ENCODE peak calls at places on chromosomes 16 and 17, in five cellular contexts. One of them, this sample, is unnamed.

GRCh38 chr17:60602871-60603270 is 2.9 kb downstream of the PPM1D start:
- DNase-seq in HL-60: no peak
- DNase-seq in thoracic aorta: no peak
- DNase-seq in esophagus squamous epithelium: no peak
- DNase-seq in lower lobe of right lung: no peak
- DNase-seq in this sample: no peak

GRCh38 chr17:27322690-27323508 is 29.0 kb downstream of the WSB1 start:
- DNase-seq in HL-60: no peak
- DNase-seq in thoracic aorta: no peak
- DNase-seq in esophagus squamous epithelium: no peak
- DNase-seq in lower lobe of right lung: no peak
- DNase-seq in this sample: no peak

GRCh38 chr17:74778960-74779359 is 2.8 kb upstream of the NAT9 start:
- DNase-seq in HL-60: peak; percentile 95
- DNase-seq in thoracic aorta: no peak
- DNase-seq in esophagus squamous epithelium: no peak
- DNase-seq in lower lobe of right lung: no peak
- DNase-seq in this sample: no peak

GRCh38 chr16:4601317-4602186 is 13.1 kb downstream of the UBALD1 start:
- DNase-seq in HL-60: no peak
- DNase-seq in thoracic aorta: no peak
- DNase-seq in esophagus squamous epithelium: no peak
- DNase-seq in lower lobe of right lung: no peak
- DNase-seq in this sample: no peak

GRCh38 chr16:35463358-35463757 is 2003.9 kb downstream of the TP53TG3F start:
- DNase-seq in HL-60: no peak
- DNase-seq in thoracic aorta: no peak
- DNase-seq in esophagus squamous epithelium: no peak
- DNase-seq in lower lobe of right lung: no peak
- DNase-seq in this sample: no peak

GRCh38 chr16:53207810-53208752 is 153.3 kb downstream of the CHD9 start:
- DNase-seq in HL-60: peak; percentile 76
- DNase-seq in thoracic aorta: no peak
- DNase-seq in esophagus squamous epithelium: no peak
- DNase-seq in lower lobe of right lung: no peak
- DNase-seq in this sample: peak; percentile 67

GRCh38 chr16:89026121-89026612 is 49.2 kb upstream of the CBFA2T3 start:
- DNase-seq in HL-60: no peak
- DNase-seq in thoracic aorta: no peak
- DNase-seq in esophagus squamous epithelium: no peak
- DNase-seq in lower lobe of right lung: no peak
- DNase-seq in this sample: no peak

GRCh38 chr17:56320443-56320842 is 167.2 kb downstream of the ANKFN1 start:
- DNase-seq in HL-60: no peak
- DNase-seq in thoracic aorta: no peak
- DNase-seq in esophagus squamous epithelium: no peak
- DNase-seq in lower lobe of right lung: no peak
- DNase-seq in this sample: no peak

GRCh38 chr16:51383909-51384308 is 232.8 kb upstream of the SALL1 start:
- DNase-seq in HL-60: no peak
- DNase-seq in thoracic aorta: no peak
- DNase-seq in esophagus squamous epithelium: no peak
- DNase-seq in lower lobe of right lung: no peak
- DNase-seq in this sample: no peak

GRCh38 chr17:28577466-28577824 is 750 bp upstream of the ALDOC start:
- DNase-seq in HL-60: no peak
- DNase-seq in thoracic aorta: no peak
- DNase-seq in esophagus squamous epithelium: no peak
- DNase-seq in lower lobe of right lung: no peak
- DNase-seq in this sample: no peak

GRCh38 chr16:68235882-68236803 is at the start of gene ESRP2:
- DNase-seq in HL-60: no peak
- DNase-seq in thoracic aorta: no peak
- DNase-seq in esophagus squamous epithelium: no peak
- DNase-seq in lower lobe of right lung: peak; percentile 92
- DNase-seq in this sample: peak; percentile 72

GRCh38 chr17:66185842-66186241 is 6.1 kb downstream of the CEP112 start:
- DNase-seq in HL-60: no peak
- DNase-seq in thoracic aorta: no peak
- DNase-seq in esophagus squamous epithelium: no peak
- DNase-seq in lower lobe of right lung: no peak
- DNase-seq in this sample: no peak

GRCh38 chr16:65884018-65884417 is 482.5 kb upstream of the CDH5 start:
- DNase-seq in HL-60: no peak
- DNase-seq in thoracic aorta: no peak
- DNase-seq in esophagus squamous epithelium: no peak
- DNase-seq in lower lobe of right lung: no peak
- DNase-seq in this sample: no peak

GRCh38 chr17:12979826-12980500 is 37.9 kb downstream of the ELAC2 start:
- DNase-seq in HL-60: no peak
- DNase-seq in thoracic aorta: no peak
- DNase-seq in esophagus squamous epithelium: no peak
- DNase-seq in lower lobe of right lung: no peak
- DNase-seq in this sample: no peak

GRCh38 chr17:20095366-20096080 is 86.4 kb downstream of the SPECC1 start:
- DNase-seq in HL-60: no peak
- DNase-seq in thoracic aorta: peak; percentile 42
- DNase-seq in esophagus squamous epithelium: no peak
- DNase-seq in lower lobe of right lung: no peak
- DNase-seq in this sample: peak; percentile 89

GRCh38 chr16:68100504-68100903 is 15.3 kb downstream of the NFATC3 start:
- DNase-seq in HL-60: no peak
- DNase-seq in thoracic aorta: no peak
- DNase-seq in esophagus squamous epithelium: no peak
- DNase-seq in lower lobe of right lung: no peak
- DNase-seq in this sample: no peak

GRCh38 chr16:2964416-2965223 is 545 bp downstream of the KREMEN2 start:
- DNase-seq in HL-60: no peak
- DNase-seq in thoracic aorta: no peak
- DNase-seq in esophagus squamous epithelium: no peak
- DNase-seq in lower lobe of right lung: peak; percentile 57
- DNase-seq in this sample: no peak

GRCh38 chr17:74192950-74193781 is 10.3 kb upstream of the RPL38 start:
- DNase-seq in HL-60: peak; percentile 69
- DNase-seq in thoracic aorta: no peak
- DNase-seq in esophagus squamous epithelium: no peak
- DNase-seq in lower lobe of right lung: peak; percentile 84
- DNase-seq in this sample: peak; percentile 55

GRCh38 chr16:84853534-84853933 is 33.7 kb downstream of the CRISPLD2 start:
- DNase-seq in HL-60: no peak
- DNase-seq in thoracic aorta: no peak
- DNase-seq in esophagus squamous epithelium: no peak
- DNase-seq in lower lobe of right lung: no peak
- DNase-seq in this sample: no peak
- H3K4me3 ChIP-seq in HL-60: no peak overlapping the region
- H3K4me3 ChIP-seq in thoracic aorta: no peak overlapping the region
- H3K4me3 ChIP-seq in esophagus squamous epithelium: no peak overlapping the region
- H3K4me3 ChIP-seq in lower lobe of right lung: no peak overlapping the region
- H3K4me3 ChIP-seq in this sample: no peak overlapping the region

GRCh38 chr17:79730437-79730768 is 340 bp upstream of the ENPP7 start:
- DNase-seq in HL-60: no peak
- DNase-seq in thoracic aorta: no peak
- DNase-seq in esophagus squamous epithelium: no peak
- DNase-seq in lower lobe of right lung: no peak
- DNase-seq in this sample: no peak

GRCh38 chr17:79729761-79730160 is 982 bp upstream of the ENPP7 start:
- DNase-seq in HL-60: no peak
- DNase-seq in thoracic aorta: no peak
- DNase-seq in esophagus squamous epithelium: no peak
- DNase-seq in lower lobe of right lung: no peak
- DNase-seq in this sample: no peak

GRCh38 chr17:79730769-79731483 is at the start of gene ENPP7:
- DNase-seq in HL-60: no peak
- DNase-seq in thoracic aorta: no peak
- DNase-seq in esophagus squamous epithelium: no peak
- DNase-seq in lower lobe of right lung: no peak
- DNase-seq in this sample: no peak

GRCh38 chr17:79728908-79729471 is 1.8 kb upstream of the ENPP7 start:
- DNase-seq in HL-60: no peak
- DNase-seq in thoracic aorta: no peak
- DNase-seq in esophagus squamous epithelium: no peak
- DNase-seq in lower lobe of right lung: no peak
- DNase-seq in this sample: no peak

GRCh38 chr17:79728169-79728907 is 2.4 kb upstream of the ENPP7 start:
- DNase-seq in HL-60: peak; percentile 56
- DNase-seq in thoracic aorta: peak; percentile 72
- DNase-seq in esophagus squamous epithelium: peak; percentile 53
- DNase-seq in lower lobe of right lung: peak; percentile 81
- DNase-seq in this sample: peak; percentile 90
- H3K4me3 ChIP-seq in HL-60: no peak overlapping the region
- H3K4me3 ChIP-seq in thoracic aorta: peak overlapping the region; percentile 73
- H3K4me3 ChIP-seq in esophagus squamous epithelium: peak overlapping the region; percentile 61
- H3K4me3 ChIP-seq in lower lobe of right lung: peak overlapping the region; percentile 49
- H3K4me3 ChIP-seq in this sample: peak overlapping the region; percentile 41

GRCh38 chr17:53006006-53006405 is 816.7 kb upstream of the KIF2B start:
- DNase-seq in HL-60: no peak
- DNase-seq in thoracic aorta: no peak
- DNase-seq in esophagus squamous epithelium: no peak
- DNase-seq in lower lobe of right lung: no peak
- DNase-seq in this sample: no peak
- H3K4me3 ChIP-seq in HL-60: no peak overlapping the region
- H3K4me3 ChIP-seq in thoracic aorta: no peak overlapping the region
- H3K4me3 ChIP-seq in esophagus squamous epithelium: no peak overlapping the region
- H3K4me3 ChIP-seq in lower lobe of right lung: no peak overlapping the region
- H3K4me3 ChIP-seq in this sample: no peak overlapping the region

DNA sequence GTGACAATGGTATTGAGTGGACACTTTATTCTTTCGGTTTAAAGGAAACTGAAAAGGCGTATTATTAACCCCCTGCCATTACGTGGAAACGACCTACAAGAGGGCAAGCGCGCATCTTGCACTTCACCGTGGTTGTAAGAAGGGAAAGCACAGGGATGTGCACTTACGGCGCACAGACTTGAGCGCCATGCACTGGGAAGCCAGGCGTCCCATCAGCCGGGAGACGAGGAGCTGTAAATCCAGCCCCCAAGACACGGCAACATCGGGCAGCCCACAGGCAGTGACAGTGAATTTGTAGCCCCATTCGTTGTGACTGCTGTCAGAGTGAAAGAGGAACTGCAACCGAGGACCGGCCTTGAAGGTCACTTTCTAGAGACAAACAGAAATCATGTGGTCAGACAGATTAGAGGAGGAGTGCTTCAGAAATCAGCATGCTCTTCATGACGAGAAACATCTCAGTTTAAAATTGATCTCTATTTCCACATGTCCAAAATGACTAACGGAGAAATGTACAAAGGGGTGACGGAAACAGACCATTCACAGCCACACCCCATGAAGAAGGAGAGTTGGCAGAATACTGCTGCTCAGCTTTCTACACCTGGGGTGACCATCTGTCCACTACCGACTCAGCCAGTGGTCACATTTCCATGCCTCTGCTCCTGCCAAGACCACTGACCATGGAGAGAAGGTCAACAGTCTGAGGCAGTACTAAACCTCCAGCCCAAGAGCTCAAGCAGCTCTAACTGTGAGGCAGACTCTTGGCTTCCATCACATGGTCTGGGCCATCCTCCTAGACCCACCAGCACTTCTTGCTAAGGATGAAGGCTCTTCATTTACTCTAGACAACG is 68.6 kb downstream of the ZZEF1 start:
- DNase-seq in HL-60: peak; percentile 21
- DNase-seq in thoracic aorta: no peak
- DNase-seq in esophagus squamous epithelium: no peak
- DNase-seq in lower lobe of right lung: peak; percentile 58
- DNase-seq in this sample: no peak
- H3K4me3 ChIP-seq in HL-60: no peak overlapping the region
- H3K4me3 ChIP-seq in thoracic aorta: no peak overlapping the region
- H3K4me3 ChIP-seq in esophagus squamous epithelium: no peak overlapping the region
- H3K4me3 ChIP-seq in lower lobe of right lung: no peak overlapping the region
- H3K4me3 ChIP-seq in this sample: no peak overlapping the region